ENCODE peak calls at places on chromosomes 2 and 18, in seven cellular contexts. One of them, this sample, is unnamed.

GRCh38 chr2:84302513-84303412 is 156.3 kb downstream of the SUCLG1 start:
- DNase-seq in kidney glomerular epithelial cell: peak; percentile 15
- DNase-seq in naive B cell: no peak
- DNase-seq in iPS-NIHi11: peak; percentile 86
- DNase-seq in AG09319: no peak
- DNase-seq in amygdala: no peak
- DNase-seq in heart left ventricle: no peak
- DNase-seq in this sample: peak; percentile 78

GRCh38 chr2:19810637-19811036 is 91.1 kb downstream of the TTC32 start:
- DNase-seq in kidney glomerular epithelial cell: no peak
- DNase-seq in naive B cell: no peak
- DNase-seq in iPS-NIHi11: no peak
- DNase-seq in AG09319: no peak
- DNase-seq in amygdala: no peak
- DNase-seq in heart left ventricle: peak; percentile 60
- DNase-seq in this sample: no peak

GRCh38 chr2:228545041-228545440 is 363.6 kb upstream of the SPHKAP start:
- DNase-seq in kidney glomerular epithelial cell: peak; percentile 37
- DNase-seq in naive B cell: no peak
- DNase-seq in iPS-NIHi11: no peak
- DNase-seq in AG09319: no peak
- DNase-seq in amygdala: no peak
- DNase-seq in heart left ventricle: no peak
- DNase-seq in this sample: no peak

GRCh38 chr2:218400167-218400929 is 680 bp downstream of the CTDSP1 start:
- DNase-seq in kidney glomerular epithelial cell: no peak
- DNase-seq in naive B cell: peak; percentile 38
- DNase-seq in iPS-NIHi11: peak; percentile 58
- DNase-seq in AG09319: no peak
- DNase-seq in amygdala: no peak
- DNase-seq in heart left ventricle: peak; percentile 58
- DNase-seq in this sample: peak; percentile 64

GRCh38 chr18:13181765-13182164 is 36.8 kb upstream of the LDLRAD4 start:
- DNase-seq in kidney glomerular epithelial cell: no peak
- DNase-seq in naive B cell: no peak
- DNase-seq in iPS-NIHi11: no peak
- DNase-seq in AG09319: no peak
- DNase-seq in amygdala: no peak
- DNase-seq in heart left ventricle: no peak
- DNase-seq in this sample: peak; percentile 39

GRCh38 chr2:160252278-160252887 is 52.3 kb upstream of the ITGB6 start:
- DNase-seq in kidney glomerular epithelial cell: peak; percentile 86
- DNase-seq in naive B cell: peak; percentile 13
- DNase-seq in iPS-NIHi11: peak; percentile 51
- DNase-seq in AG09319: no peak
- DNase-seq in amygdala: no peak
- DNase-seq in heart left ventricle: no peak
- DNase-seq in this sample: peak; percentile 62

GRCh38 chr18:54616220-54616848 is 25.3 kb downstream of the DYNAP start:
- DNase-seq in kidney glomerular epithelial cell: peak; percentile 4
- DNase-seq in naive B cell: no peak
- DNase-seq in iPS-NIHi11: no peak
- DNase-seq in AG09319: no peak
- DNase-seq in amygdala: no peak
- DNase-seq in heart left ventricle: no peak
- DNase-seq in this sample: no peak

GRCh38 chr2:24832991-24833671 is 39.9 kb downstream of the CENPO start:
- DNase-seq in kidney glomerular epithelial cell: no peak
- DNase-seq in naive B cell: no peak
- DNase-seq in iPS-NIHi11: peak; percentile 38
- DNase-seq in AG09319: no peak
- DNase-seq in amygdala: no peak
- DNase-seq in heart left ventricle: no peak
- DNase-seq in this sample: no peak

GRCh38 chr2:104848526-104848925 is 5.4 kb upstream of the POU3F3 start:
- DNase-seq in kidney glomerular epithelial cell: no peak
- DNase-seq in naive B cell: no peak
- DNase-seq in iPS-NIHi11: no peak
- DNase-seq in AG09319: no peak
- DNase-seq in amygdala: no peak
- DNase-seq in heart left ventricle: no peak
- DNase-seq in this sample: peak; percentile 28

GRCh38 chr2:224882291-224883171 is 159.7 kb downstream of the DOCK10 start:
- DNase-seq in kidney glomerular epithelial cell: peak; percentile 98
- DNase-seq in naive B cell: no peak
- DNase-seq in iPS-NIHi11: no peak
- DNase-seq in AG09319: peak; percentile 52
- DNase-seq in amygdala: no peak
- DNase-seq in heart left ventricle: no peak
- DNase-seq in this sample: no peak

GRCh38 chr18:45589559-45590041 is 25.7 kb upstream of the SLC14A2 start:
- DNase-seq in kidney glomerular epithelial cell: no peak
- DNase-seq in naive B cell: no peak
- DNase-seq in iPS-NIHi11: peak; percentile 59
- DNase-seq in AG09319: peak; percentile 80
- DNase-seq in amygdala: no peak
- DNase-seq in heart left ventricle: peak; percentile 49
- DNase-seq in this sample: peak; percentile 56

This sample was measured in GM23338.